ENCODE peak calls at places on chromosome 13, in six cellular contexts. I is NAMALWA; S is BJ; V is T-helper 2 cell treated with Interferon-gamma antibody and Interleukin-4, amounts not matched to agents 5 μg/mL and 100 μg/mL, for 36 hours; C is CD8-positive, alpha-beta T cell; A is CD8-positive, alpha-beta memory T cell. W is an unnamed sample.

GRCh38 chr13:74773263-74773662 is 639.1 kb upstream of the KLF12 start:
- DNase-seq in I (no peak), S (no peak), V (no peak), C (no peak), A (no peak), W (no peak)

GRCh38 chr13:110298566-110299321 is 8.2 kb downstream of the COL4A1 start:
- DNase-seq in I (no peak), S (no peak), V (peak), C (no peak), A (no peak), W (no peak)

GRCh38 chr13:70087247-70087646 is 20.4 kb upstream of the ATXN8OS start:
- DNase-seq in I (no peak), S (no peak), V (no peak), C (no peak), A (no peak), W (no peak)

GRCh38 chr13:23202383-23202782 is 21.6 kb downstream of the SGCG start:
- DNase-seq in I (no peak), S (no peak), V (no peak), C (no peak), A (no peak), W (no peak)

GRCh38 chr13:95924389-95924994 is 128.7 kb downstream of the UGGT2 start:
- DNase-seq in I (no peak), S (peak), V (no peak), C (no peak), A (no peak), W (no peak)

GRCh38 chr13:31349156-31349555 is 149.4 kb downstream of the B3GLCT start:
- DNase-seq in I (no peak), S (no peak), V (no peak), C (no peak), A (no peak), W (no peak)

GRCh38 chr13:94162289-94162688 is 317.2 kb downstream of the DCT start:
- DNase-seq in I (no peak), S (no peak), V (no peak), C (no peak), A (no peak), W (no peak)

GRCh38 chr13:98039261-98039660 is 85.8 kb downstream of the IPO5 start:
- DNase-seq in I (no peak), S (no peak), V (no peak), C (no peak), A (no peak), W (no peak)

GRCh38 chr13:112769615-112770014 is 79.8 kb downstream of the ATP11A start:
- DNase-seq in I (no peak), S (no peak), V (no peak), C (no peak), A (no peak), W (no peak)

GRCh38 chr13:51928231-51928630 is 66.5 kb downstream of the CCDC70 start:
- DNase-seq in I (no peak), S (no peak), V (no peak), C (no peak), A (no peak), W (no peak)

GRCh38 chr13:52158629-52159158 is 703 bp downstream of the NEK3 start:
- DNase-seq in I (peak), S (no peak), V (no peak), C (no peak), A (no peak), W (no peak)

GRCh38 chr13:54387607-54388006 is 1359.0 kb downstream of the OLFM4 start:
- DNase-seq in I (no peak), S (no peak), V (no peak), C (no peak), A (no peak), W (no peak)

GRCh38 chr13:37070956-37071355 is 11.5 kb upstream of the SUPT20H start:
- DNase-seq in I (no peak), S (no peak), V (no peak), C (no peak), A (no peak), W (no peak)

GRCh38 chr13:33577037-33577436 is 240.9 kb upstream of the RFC3 start:
- DNase-seq in I (no peak), S (no peak), V (no peak), C (no peak), A (no peak), W (no peak)

GRCh38 chr13:34591163-34591562 is 350.9 kb upstream of the NBEA start:
- DNase-seq in I (no peak), S (no peak), V (no peak), C (no peak), A (no peak), W (no peak)

GRCh38 chr13:25806304-25806974 is 245.4 kb downstream of the SHISA2 start:
- DNase-seq in I (no peak), S (no peak), V (no peak), C (no peak), A (no peak), W (no peak)

GRCh38 chr13:36475468-36475867 is 43.2 kb downstream of the CCNA1 start:
- DNase-seq in I (no peak), S (no peak), V (no peak), C (no peak), A (no peak), W (peak)

GRCh38 chr13:73580868-73581267 is 522.1 kb downstream of the KLF5 start:
- DNase-seq in I (no peak), S (no peak), V (no peak), C (no peak), A (no peak), W (no peak)

GRCh38 chr13:112657850-112658445 is 31.9 kb upstream of the ATP11A start:
- DNase-seq in I (no peak), S (no peak), V (no peak), C (no peak), A (no peak), W (no peak)

GRCh38 chr13:93673885-93674284 is 447.3 kb downstream of the GPC6 start:
- DNase-seq in I (no peak), S (no peak), V (no peak), C (no peak), A (no peak), W (no peak)

W was measured in Karpas-422.